ENCODE peak calls at places on chromosomes 6 and 20, in six cellular contexts. I is K562, K is HepG2, P is GM23338, Q is WTC11, U is H1. B is an unnamed sample.

GRCh38 chr20:37886851-37887297 is 16.1 kb upstream of the VSTM2L start:
- DNase-seq in P (no peak), U (no peak), Q (no peak), K (peak), I (peak), B (peak)

GRCh38 chr20:32327087-32327681 is 30.9 kb upstream of the ASXL1 start:
- DNase-seq in P (no peak), U (no peak), K (peak), Q (no peak), I (peak), B (no peak)

GRCh38 chr6:21856844-21857243 is 263.3 kb downstream of the SOX4 start:
- DNase-seq in I (no peak), U (no peak), K (no peak), P (no peak), Q (no peak), B (no peak)

GRCh38 chr20:63032026-63032800 is 25.4 kb upstream of the BHLHE23 start:
- DNase-seq in I (no peak), P (peak), U (no peak), Q (peak), K (no peak), B (no peak)

GRCh38 chr6:90288404-90288803 is 8.2 kb downstream of the BACH2 start:
- DNase-seq in K (no peak), P (peak), I (no peak), U (no peak), Q (no peak), B (no peak)

GRCh38 chr20:56631318-56631989 is 2.3 kb downstream of the TFAP2C start:
- DNase-seq in U (no peak), K (no peak), I (no peak), Q (peak), P (peak), B (no peak)

GRCh38 chr20:63323298-63323820 is 30.4 kb downstream of the COL20A1 start:
- DNase-seq in P (peak), I (peak), U (no peak), Q (no peak), K (no peak), B (no peak)

GRCh38 chr6:139744038-139744437 is 369.6 kb upstream of the CITED2 start:
- DNase-seq in U (no peak), P (no peak), K (no peak), I (no peak), Q (no peak), B (no peak)

GRCh38 chr6:163241668-163242067 is 172.8 kb upstream of the QKI start:
- DNase-seq in P (peak), Q (no peak), K (no peak), U (no peak), I (no peak), B (no peak)

GRCh38 chr6:39260953-39261352 is 31.7 kb upstream of the KCNK5 start:
- DNase-seq in U (no peak), P (no peak), K (no peak), I (no peak), Q (no peak), B (no peak)

GRCh38 chr20:54166987-54167662 is 6.7 kb downstream of the CYP24A1 start:
- DNase-seq in Q (no peak), I (no peak), P (no peak), U (no peak), K (no peak), B (no peak)

GRCh38 chr6:130164251-130164650 is 58.5 kb downstream of the SAMD3 start:
- DNase-seq in Q (no peak), K (no peak), I (no peak), U (no peak), P (no peak), B (no peak)

GRCh38 chr6:130163261-130163660 is 59.5 kb downstream of the SAMD3 start:
- DNase-seq in Q (no peak), U (no peak), P (no peak), I (no peak), K (no peak), B (no peak)

GRCh38 chr6:130162421-130162820 is 60.3 kb downstream of the SAMD3 start:
- DNase-seq in P (no peak), Q (no peak), K (no peak), I (no peak), U (no peak), B (no peak)

GRCh38 chr6:130161627-130162404 is 60.9 kb downstream of the SAMD3 start:
- DNase-seq in U (no peak), K (no peak), I (no peak), Q (no peak), P (no peak), B (no peak)

DNA sequence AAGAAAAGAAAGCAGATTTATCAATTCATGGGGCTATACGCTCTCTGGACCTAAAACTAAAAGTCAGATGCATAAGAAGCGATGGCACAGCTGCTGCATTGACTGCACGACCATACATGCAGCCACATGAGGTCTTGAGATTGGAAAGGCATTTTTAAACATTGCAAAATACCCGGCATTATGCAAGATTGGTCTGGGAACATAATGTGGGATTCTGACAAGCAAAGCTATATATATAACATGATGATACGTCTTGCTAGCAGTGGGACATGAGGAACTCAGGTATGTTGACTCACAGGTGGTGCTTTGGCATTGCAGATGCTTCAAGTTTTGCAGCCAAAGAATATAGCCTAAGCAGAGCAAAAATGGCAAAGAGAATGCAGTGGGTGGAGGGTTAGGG is 55.1 kb downstream of the SAMD3 start:
- DNase-seq in U (no peak), K (no peak), Q (no peak), P (no peak), I (no peak), B (no peak)
- TF ChIP-seq CREB1 in U (no peak), K (no peak), Q (no peak), P (no peak), I (no peak), B (no peak)

GRCh38 chr20:1333462-1334369 is 4.8 kb upstream of the SDCBP2 start:
- DNase-seq in Q (no peak), K (no peak), U (peak), P (no peak), I (no peak), B (no peak)
- TF ChIP-seq CREB1 in Q (no peak), K (no peak), U (no peak), P (no peak), I (no peak), B (no peak)

GRCh38 chr6:85493389-85493788 is 43.5 kb downstream of the NT5E start:
- DNase-seq in U (no peak), I (no peak), P (no peak), K (no peak), Q (no peak), B (no peak)
- TF ChIP-seq CREB1 in U (no peak), I (no peak), P (no peak), K (no peak), Q (no peak), B (no peak)

GRCh38 chr6:106486236-106486635 is 125.7 kb downstream of the CRYBG1 start:
- DNase-seq in Q (no peak), U (no peak), K (no peak), I (no peak), P (no peak), B (no peak)

GRCh38 chr6:106490030-106490429 is 129.5 kb downstream of the CRYBG1 start:
- DNase-seq in Q (no peak), U (no peak), K (no peak), P (no peak), I (no peak), B (no peak)

GRCh38 chr6:106490453-106490852 is 129.9 kb downstream of the CRYBG1 start:
- DNase-seq in P (no peak), K (no peak), I (no peak), U (no peak), Q (no peak), B (no peak)

GRCh38 chr6:106490974-106491373 is 130.5 kb downstream of the CRYBG1 start:
- DNase-seq in Q (no peak), P (no peak), U (no peak), K (no peak), I (no peak), B (no peak)

GRCh38 chr6:106488494-106489369 is 128.2 kb downstream of the CRYBG1 start:
- DNase-seq in K (no peak), Q (no peak), P (no peak), U (no peak), I (no peak), B (no peak)
- TF ChIP-seq CREB1 in K (no peak), Q (no peak), P (no peak), U (no peak), I (no peak), B (no peak)

B was measured in GM12878.